ENCODE peak calls at places on chromosomes 11 and 22, in eight cellular contexts. K is breast epithelium, W is suprapubic skin, O is HFF-Myc, H is fibroblast of lung, M is GM06990, F is psoas muscle, D is fibroblast of mammary gland. P is an unnamed sample.
A peak's percentile ranks its signal among the peaks of the same experiment; 100 is the strongest.

GRCh38 chr11:7648264-7648663 is 25.0 kb downstream of the CYB5R2 start:
- DNase-seq in O (no peak), H (no peak), K (no peak), W (no peak), D (no peak), F (no peak), M (no peak), P (no peak)

GRCh38 chr11:75655619-75656018 is 13.2 kb downstream of the MAP6 start:
- DNase-seq in K (peak; percentile 42), F (no peak), H (peak; percentile 81), M (no peak), O (no peak), W (no peak), D (no peak), P (no peak)

GRCh38 chr11:16605440-16605970 is 132.9 kb upstream of the C11orf58 start:
- DNase-seq in F (peak; percentile 28), H (peak; percentile 26), O (no peak), W (no peak), K (no peak), M (no peak), D (no peak), P (peak; percentile 22)

GRCh38 chr11:44950625-44951472 is at the start of gene TP53I11:
- DNase-seq in D (peak; percentile 57), M (no peak), F (peak; percentile 88), O (no peak), K (peak; percentile 54), W (peak; percentile 87), H (peak; percentile 74), P (peak; percentile 87)

GRCh38 chr11:1888811-1889526 is 2.7 kb downstream of the PRR33 start:
- DNase-seq in K (no peak), O (no peak), W (no peak), D (no peak), M (no peak), F (peak; percentile 48), H (no peak), P (peak; percentile 39)

GRCh38 chr11:130774703-130775102 is 141.6 kb downstream of the SNX19 start:
- DNase-seq in H (no peak), M (no peak), O (no peak), W (no peak), D (no peak), F (no peak), K (no peak), P (no peak)

GRCh38 chr11:110858556-110858921 is 146.3 kb upstream of the ARHGAP20 start:
- DNase-seq in H (no peak), D (peak; percentile 83), O (no peak), W (peak; percentile 86), F (peak; percentile 58), M (peak; percentile 7), K (peak; percentile 40), P (peak; percentile 30)

GRCh38 chr22:40257979-40258378 is 80.3 kb downstream of the TNRC6B start:
- DNase-seq in M (no peak), F (no peak), O (no peak), W (no peak), D (peak; percentile 57), K (no peak), H (peak; percentile 50), P (no peak)

GRCh38 chr11:8698379-8698851 is 15.8 kb downstream of the RPL27A start:
- DNase-seq in H (no peak), M (no peak), F (no peak), D (no peak), K (no peak), W (no peak), O (no peak), P (no peak)

GRCh38 chr11:98060759-98061158 is 960.0 kb upstream of the CNTN5 start:
- DNase-seq in W (no peak), K (no peak), M (no peak), O (no peak), F (no peak), D (no peak), H (no peak), P (no peak)

GRCh38 chr11:100639140-100639539 is 47.9 kb upstream of the ARHGAP42 start:
- DNase-seq in D (peak; percentile 29), K (no peak), M (no peak), O (no peak), F (no peak), W (no peak), H (peak; percentile 70), P (no peak)

GRCh38 chr22:24937114-24937513 is 9.4 kb downstream of the LHFPL7 start:
- DNase-seq in D (peak; percentile 11), F (no peak), O (no peak), W (no peak), H (peak; percentile 7), M (no peak), K (no peak), P (no peak)

GRCh38 chr11:114386545-114386944 is 13.8 kb downstream of the C11orf71 start:
- DNase-seq in F (no peak), D (no peak), W (no peak), H (peak; percentile 24), M (no peak), O (no peak), K (no peak), P (no peak)

GRCh38 chr11:204587-205109 is 2.6 kb downstream of the BET1L start:
- DNase-seq in W (no peak), O (no peak), M (no peak), F (no peak), D (no peak), H (no peak), K (peak; percentile 13), P (no peak)

GRCh38 chr22:38243007-38243775 is 29.6 kb downstream of the TMEM184B start:
- DNase-seq in H (peak; percentile 27), D (no peak), K (no peak), M (no peak), W (no peak), F (no peak), O (no peak), P (peak; percentile 81)

GRCh38 chr11:68903288-68903630 is 373 bp downstream of the MRPL21 start:
- DNase-seq in H (no peak), D (no peak), F (no peak), O (no peak), W (no peak), M (no peak), K (no peak), P (no peak)

GRCh38 chr11:3160252-3161031 is 4.7 kb downstream of the OSBPL5 start:
- DNase-seq in W (peak; percentile 94), M (no peak), O (peak; percentile 75), H (peak; percentile 92), F (peak; percentile 91), K (peak; percentile 68), D (peak; percentile 92), P (peak; percentile 84)

GRCh38 chr11:3158821-3159220 is 6.3 kb downstream of the OSBPL5 start:
- DNase-seq in W (no peak), M (no peak), D (no peak), K (no peak), O (no peak), F (peak; percentile 14), H (no peak), P (no peak)

GRCh38 chr11:3161309-3161708 is 3.8 kb downstream of the OSBPL5 start:
- DNase-seq in W (no peak), K (no peak), O (no peak), M (no peak), D (peak; percentile 69), H (no peak), F (no peak), P (peak; percentile 7)

GRCh38 chr11:3158131-3158591 is 6.9 kb downstream of the OSBPL5 start:
- DNase-seq in K (no peak), O (no peak), D (no peak), H (no peak), W (no peak), M (no peak), F (peak; percentile 4), P (peak; percentile 4)

GRCh38 chr11:3159296-3160190 is 5.6 kb downstream of the OSBPL5 start:
- DNase-seq in D (peak; percentile 29), M (no peak), F (peak; percentile 67), K (peak; percentile 81), O (no peak), H (no peak), W (no peak), P (peak; percentile 56)
- H3K4me3 ChIP-seq in D (peak overlapping the region; percentile 55), M (no peak overlapping the region), F (peak overlapping the region; percentile 70), K (peak overlapping the region; percentile 81), O (peak overlapping the region; percentile 51), H (peak overlapping the region; percentile 70), W (peak overlapping the region; percentile 53), P (peak overlapping the region; percentile 24)

GRCh38 chr11:121321614-121322243 is 29.2 kb downstream of the SC5D start:
- DNase-seq in H (peak; percentile 10), K (peak; percentile 25), W (no peak), M (peak; percentile 9), F (no peak), D (peak; percentile 35), O (no peak), P (peak; percentile 49)
- TF ChIP-seq CTCF in H (peak; percentile 35), K (peak; percentile 45), W (no peak), M (peak; percentile 63), F (peak; percentile 31), D (peak; percentile 35), O (peak; percentile 14), P (peak; percentile 67)

DNA sequence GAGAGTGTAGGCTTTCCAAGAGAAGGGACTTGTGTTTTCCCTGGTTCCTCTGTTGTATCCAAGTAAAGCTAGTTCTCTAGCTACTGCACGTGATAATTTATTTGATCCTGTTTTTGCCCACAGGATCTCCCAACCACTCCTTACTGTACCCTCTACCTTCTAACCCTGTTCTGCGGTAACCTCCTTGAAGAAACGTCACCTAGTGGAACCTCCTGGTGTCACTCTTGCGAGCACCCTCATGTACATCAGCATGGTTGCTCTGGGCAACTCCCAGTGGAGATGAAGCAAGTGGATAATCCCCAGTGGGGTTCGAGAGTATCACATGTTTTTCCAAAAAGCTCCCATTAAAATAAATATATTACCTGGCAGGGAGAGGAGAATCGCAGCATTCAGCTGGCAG is 108.9 kb upstream of the CLMP start:
- DNase-seq in W (no peak), D (no peak), H (no peak), O (no peak), M (no peak), F (no peak), K (no peak), P (no peak)
- H3K4me3 ChIP-seq in W (no peak overlapping the region), D (no peak overlapping the region), H (no peak overlapping the region), O (no peak overlapping the region), M (peak overlapping the region; percentile 1), F (no peak overlapping the region), K (no peak overlapping the region), P (no peak overlapping the region)

GRCh38 chr22:30441088-30441487 is 15.5 kb downstream of the MTFP1 start:
- DNase-seq in O (no peak), W (no peak), H (no peak), D (no peak), K (no peak), M (no peak), F (no peak), P (no peak)

GRCh38 chr22:30439836-30440235 is 14.3 kb downstream of the MTFP1 start:
- DNase-seq in K (no peak), F (no peak), H (no peak), D (no peak), W (no peak), M (no peak), O (no peak), P (no peak)

GRCh38 chr22:30444632-30445437 is 19.3 kb downstream of the MTFP1 start:
- DNase-seq in W (no peak), K (no peak), D (peak; percentile 70), O (no peak), F (no peak), H (peak; percentile 51), M (peak; percentile 52), P (peak; percentile 48)

DNA sequence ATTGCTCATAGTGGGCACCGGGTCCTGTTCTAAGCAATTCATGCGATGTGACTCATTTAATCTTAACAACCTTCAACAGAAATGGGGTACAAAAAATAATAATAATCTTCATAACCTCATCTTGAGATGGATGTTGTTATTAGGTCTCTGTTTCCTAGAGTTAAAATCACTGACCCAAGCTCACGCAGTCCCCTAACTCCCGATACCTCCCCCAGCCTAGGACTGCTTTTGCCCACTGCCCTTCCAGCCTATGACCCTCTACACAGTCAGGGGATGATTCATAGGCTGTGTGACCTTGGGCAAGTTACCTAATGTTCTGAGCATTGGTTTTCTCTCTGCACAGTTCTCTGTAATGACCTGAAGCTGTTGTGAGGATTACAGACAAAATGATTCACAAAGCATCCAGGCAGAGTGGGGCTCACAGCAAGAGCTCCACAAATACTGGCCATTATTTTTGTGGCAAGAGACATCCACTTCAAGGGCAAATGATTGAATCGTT is 19.9 kb downstream of the MTFP1 start:
- DNase-seq in H (peak; percentile 14), D (peak; percentile 59), W (no peak), K (no peak), F (no peak), M (no peak), O (no peak), P (no peak)
- TF ChIP-seq CTCF in H (no peak), D (no peak), W (no peak), K (no peak), F (no peak), M (no peak), O (no peak), P (no peak)

P was measured in transverse colon.